ENCODE peak calls at places on chromosomes 3 and 15, in eight cellular contexts. U is heart right ventricle, I is choroid plexus epithelial cell, C is GM12865, D is fibroblast of lung, B is fibroblast of mammary gland, S is tibial nerve, V is lower leg skin. G is an unnamed sample.

GRCh38 chr3:129207347-129207947 is 23.8 kb upstream of the CNBP start:
- DNase-seq in U (no peak), I (no peak), C (no peak), D (no peak), B (no peak), S (no peak), V (no peak), G (no peak)

GRCh38 chr3:129023909-129024308 is 22.8 kb downstream of the EFCC1 start:
- DNase-seq in U (no peak), I (peak), C (peak), D (no peak), B (peak), S (no peak), V (no peak), G (no peak)

GRCh38 chr15:74221399-74222230 is 14.5 kb upstream of the CCDC33 start:
- DNase-seq in U (no peak), I (no peak), C (no peak), D (no peak), B (no peak), S (no peak), V (no peak), G (no peak)

GRCh38 chr3:159645874-159646273 is 342.8 kb upstream of the IL12A start:
- DNase-seq in U (no peak), I (no peak), C (no peak), D (no peak), B (peak), S (no peak), V (no peak), G (no peak)

GRCh38 chr3:25480811-25481210 is 52.7 kb downstream of the RARB start:
- DNase-seq in U (no peak), I (no peak), C (no peak), D (peak), B (no peak), S (no peak), V (no peak), G (no peak)

GRCh38 chr3:157088506-157089454 is 71.2 kb downstream of the CCNL1 start:
- DNase-seq in U (peak), I (peak), C (peak), D (peak), B (peak), S (peak), V (peak), G (peak)

GRCh38 chr3:141094851-141095545 is 43.9 kb downstream of the SPSB4 start:
- DNase-seq in U (peak), I (peak), C (no peak), D (peak), B (peak), S (peak), V (peak), G (no peak)

GRCh38 chr3:53826048-53826447 is 20.2 kb downstream of the CHDH start:
- DNase-seq in U (no peak), I (no peak), C (no peak), D (no peak), B (no peak), S (no peak), V (no peak), G (no peak)

GRCh38 chr15:75673426-75674247 is 25.9 kb downstream of the SNX33 start:
- DNase-seq in U (peak), I (peak), C (no peak), D (peak), B (peak), S (peak), V (no peak), G (no peak)

GRCh38 chr15:75674366-75674765 is 26.7 kb downstream of the SNX33 start:
- DNase-seq in U (no peak), I (no peak), C (no peak), D (no peak), B (no peak), S (no peak), V (no peak), G (no peak)

GRCh38 chr15:75672646-75673425 is 25.1 kb downstream of the SNX33 start:
- DNase-seq in U (peak), I (peak), C (no peak), D (peak), B (peak), S (no peak), V (no peak), G (no peak)

GRCh38 chr15:75671684-75672083 is 24.0 kb downstream of the SNX33 start:
- DNase-seq in U (no peak), I (peak), C (no peak), D (peak), B (no peak), S (no peak), V (no peak), G (no peak)

GRCh38 chr15:75672111-75672602 is 24.4 kb downstream of the SNX33 start:
- DNase-seq in U (no peak), I (no peak), C (no peak), D (peak), B (no peak), S (no peak), V (no peak), G (no peak)
- H3K4me3 ChIP-seq in U (no peak), I (no peak), C (no peak), D (no peak), B (no peak), S (no peak), V (no peak), G (no peak)

GRCh38 chr15:40960926-40961325 is 7.7 kb downstream of the CHAC1 start:
- DNase-seq in U (no peak), I (no peak), C (no peak), D (no peak), B (no peak), S (no peak), V (no peak), G (no peak)

GRCh38 chr15:40964634-40965033 is 11.4 kb downstream of the CHAC1 start:
- DNase-seq in U (no peak), I (no peak), C (no peak), D (no peak), B (no peak), S (no peak), V (no peak), G (no peak)

GRCh38 chr15:40960151-40960885 is 7.0 kb downstream of the CHAC1 start:
- DNase-seq in U (no peak), I (no peak), C (no peak), D (no peak), B (no peak), S (no peak), V (no peak), G (no peak)

GRCh38 chr15:40963201-40963600 is 9.9 kb downstream of the CHAC1 start:
- DNase-seq in U (no peak), I (no peak), C (no peak), D (no peak), B (no peak), S (no peak), V (no peak), G (no peak)

DNA sequence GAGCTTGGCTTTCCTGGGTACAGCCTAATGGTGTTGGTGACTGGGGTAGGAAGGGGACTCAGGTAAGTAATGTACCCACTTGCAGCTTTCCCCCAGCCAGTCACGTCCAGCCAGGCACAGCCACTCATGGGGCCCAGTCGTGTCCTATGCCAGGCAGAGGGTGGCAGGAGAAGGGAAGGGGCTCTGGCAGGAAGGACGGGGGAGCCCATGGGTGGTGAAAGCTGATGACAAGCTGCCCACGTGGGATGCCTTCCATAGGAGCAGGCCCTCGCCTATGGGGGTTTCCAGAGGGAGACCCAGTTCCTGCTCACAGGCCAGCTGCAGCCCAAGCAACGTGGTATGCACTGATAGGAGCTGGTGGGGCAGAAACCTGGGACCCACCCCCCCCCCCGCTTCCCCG is 10.7 kb downstream of the CHAC1 start:
- DNase-seq in U (no peak), I (no peak), C (no peak), D (no peak), B (no peak), S (no peak), V (no peak), G (no peak)
- TF ChIP-seq CTCF in U (no peak), I (no peak), C (no peak), D (no peak), B (no peak), S (no peak), V (no peak), G (no peak)

GRCh38 chr3:28294667-28295413 is 53.4 kb downstream of the CMC1 start:
- DNase-seq in U (no peak), I (peak), C (no peak), D (no peak), B (no peak), S (no peak), V (no peak), G (no peak)

GRCh38 chr3:28299705-28300104 is 48.8 kb upstream of the ZCWPW2 start:
- DNase-seq in U (no peak), I (no peak), C (no peak), D (no peak), B (no peak), S (no peak), V (no peak), G (no peak)

GRCh38 chr3:28292622-28293021 is 51.2 kb downstream of the CMC1 start:
- DNase-seq in U (no peak), I (no peak), C (no peak), D (no peak), B (no peak), S (no peak), V (no peak), G (no peak)

GRCh38 chr3:28291577-28291976 is 50.2 kb downstream of the CMC1 start:
- DNase-seq in U (no peak), I (no peak), C (no peak), D (no peak), B (no peak), S (no peak), V (no peak), G (no peak)

GRCh38 chr3:28295819-28296364 is 52.6 kb upstream of the ZCWPW2 start:
- DNase-seq in U (no peak), I (peak), C (no peak), D (no peak), B (no peak), S (no peak), V (no peak), G (no peak)
- H3K4me3 ChIP-seq in U (peak), I (no peak), C (no peak), D (no peak), B (no peak), S (no peak), V (no peak), G (no peak)

GRCh38 chr3:142318331-142318730 is 92.9 kb upstream of the GK5 start:
- DNase-seq in U (no peak), I (peak), C (no peak), D (peak), B (no peak), S (no peak), V (no peak), G (no peak)

GRCh38 chr3:142315083-142315482 is 89.7 kb upstream of the GK5 start:
- DNase-seq in U (no peak), I (peak), C (no peak), D (peak), B (peak), S (no peak), V (no peak), G (no peak)

GRCh38 chr3:142319912-142320311 is 94.5 kb upstream of the GK5 start:
- DNase-seq in U (no peak), I (no peak), C (no peak), D (peak), B (no peak), S (no peak), V (no peak), G (no peak)

DNA sequence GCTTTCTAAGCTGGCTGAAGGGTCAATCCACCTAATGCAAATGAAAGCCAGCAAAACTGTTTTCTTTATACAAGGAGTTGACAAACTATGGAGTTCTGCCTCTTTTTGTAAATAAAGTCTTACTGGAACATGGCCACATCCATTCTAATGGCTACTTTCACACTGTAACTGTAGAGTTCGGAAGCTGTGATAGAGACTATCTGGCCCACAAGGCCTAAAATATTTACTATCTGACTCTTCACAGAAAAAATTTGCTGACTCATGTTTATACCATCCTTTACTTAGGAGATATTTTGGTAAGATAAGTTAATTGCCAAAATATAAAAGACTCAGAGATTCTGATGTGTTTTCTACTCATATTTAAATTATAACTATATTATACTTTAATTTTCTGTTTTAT is 93.7 kb upstream of the GK5 start:
- DNase-seq in U (no peak), I (peak), C (no peak), D (peak), B (peak), S (no peak), V (no peak), G (no peak)
- TF ChIP-seq CTCF in U (no peak), I (no peak), C (no peak), D (no peak), B (no peak), S (no peak), V (no peak), G (no peak)

GRCh38 chr3:45597166-45597565 is 2.6 kb downstream of the LIMD1 start:
- DNase-seq in U (no peak), I (peak), C (peak), D (peak), B (peak), S (peak), V (no peak), G (no peak)

GRCh38 chr3:45595364-45596154 is 1.0 kb downstream of the LIMD1 start:
- DNase-seq in U (peak), I (no peak), C (peak), D (no peak), B (peak), S (peak), V (no peak), G (no peak)

GRCh38 chr3:45593708-45594601 is 596 bp upstream of the LIMD1 start:
- DNase-seq in U (peak), I (peak), C (peak), D (peak), B (peak), S (peak), V (no peak), G (no peak)

GRCh38 chr3:45597581-45597980 is 3.0 kb downstream of the LIMD1 start:
- DNase-seq in U (no peak), I (no peak), C (no peak), D (no peak), B (no peak), S (no peak), V (no peak), G (no peak)

DNA sequence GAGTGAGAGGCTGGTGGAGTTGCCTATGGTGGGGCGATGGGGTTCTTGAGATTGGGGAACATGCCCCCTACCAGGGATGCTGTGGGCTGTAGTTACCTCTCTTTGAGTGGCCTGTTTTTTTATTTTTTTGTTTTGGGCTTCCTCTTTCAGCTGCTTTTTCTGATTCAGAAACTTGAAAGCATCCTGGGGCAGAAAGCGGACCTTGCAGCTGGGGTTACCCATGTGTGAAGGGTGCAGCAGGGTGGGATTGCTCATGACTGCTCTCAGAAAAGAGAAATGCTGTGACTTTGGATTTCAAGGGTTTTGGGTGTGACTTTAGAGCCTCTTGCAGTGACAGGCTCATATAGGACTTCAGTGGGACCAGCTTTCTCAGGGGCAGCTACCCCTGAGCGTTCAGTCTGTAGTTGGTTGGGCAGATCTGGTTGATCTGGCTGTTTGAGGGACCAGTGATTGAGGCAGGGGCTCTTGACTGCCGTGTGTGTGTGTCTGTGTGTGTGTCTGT is 1.8 kb downstream of the LIMD1 start:
- DNase-seq in U (no peak), I (no peak), C (peak), D (no peak), B (no peak), S (no peak), V (no peak), G (no peak)
- H3K4me3 ChIP-seq in U (peak), I (peak), C (peak), D (peak), B (peak), S (peak), V (no peak), G (peak)

GRCh38 chr3:13045904-13046568 is 27.2 kb downstream of the IQSEC1 start:
- DNase-seq in U (no peak), I (no peak), C (peak), D (no peak), B (no peak), S (peak), V (peak), G (no peak)

GRCh38 chr3:13049400-13049799 is 23.8 kb downstream of the IQSEC1 start:
- DNase-seq in U (no peak), I (no peak), C (no peak), D (no peak), B (no peak), S (no peak), V (no peak), G (no peak)

GRCh38 chr3:13046569-13047279 is 26.5 kb downstream of the IQSEC1 start:
- DNase-seq in U (no peak), I (no peak), C (peak), D (no peak), B (no peak), S (no peak), V (no peak), G (no peak)

GRCh38 chr3:13045245-13045903 is 27.9 kb downstream of the IQSEC1 start:
- DNase-seq in U (no peak), I (no peak), C (no peak), D (no peak), B (no peak), S (no peak), V (no peak), G (no peak)

GRCh38 chr3:13047296-13048165 is 25.7 kb downstream of the IQSEC1 start:
- DNase-seq in U (no peak), I (peak), C (peak), D (no peak), B (no peak), S (no peak), V (no peak), G (no peak)
- TF ChIP-seq CTCF in U (peak), I (peak), C (peak), D (no peak), B (peak), S (no peak), V (no peak), G (no peak)

G was measured in LNCaP clone FGC.